ENCODE peak calls at places on chromosomes 12 and 14, in six cellular contexts. One of them, this sample, is unnamed.

GRCh38 chr12:121628536-121628935 is 2.2 kb downstream of the ORAI1 start:
- DNase-seq in ureter: no peak
- DNase-seq in M059J: no peak
- DNase-seq in T-helper 1 cell: no peak
- DNase-seq in T-helper 9 cell: no peak
- DNase-seq in MM.1S: no peak
- DNase-seq in this sample: no peak

GRCh38 chr12:55072093-55072492 is 52.3 kb downstream of the NEUROD4 start:
- DNase-seq in M059J: peak
- DNase-seq in T-helper 9 cell: peak
- DNase-seq in T-helper 1 cell: peak
- DNase-seq in ureter: no peak
- DNase-seq in MM.1S: peak
- DNase-seq in this sample: peak

GRCh38 chr14:104714066-104714465 is 10.0 kb upstream of the ADSS1 start:
- DNase-seq in T-helper 9 cell: no peak
- DNase-seq in T-helper 1 cell: no peak
- DNase-seq in ureter: no peak
- DNase-seq in MM.1S: no peak
- DNase-seq in M059J: no peak
- DNase-seq in this sample: no peak

GRCh38 chr12:75560167-75560566 is 48.8 kb upstream of the KRR1 start:
- DNase-seq in ureter: no peak
- DNase-seq in MM.1S: peak
- DNase-seq in T-helper 1 cell: no peak
- DNase-seq in T-helper 9 cell: no peak
- DNase-seq in M059J: peak
- DNase-seq in this sample: no peak

GRCh38 chr12:90908465-90908864 is 46.5 kb downstream of the CCER1 start:
- DNase-seq in M059J: peak
- DNase-seq in ureter: no peak
- DNase-seq in T-helper 9 cell: no peak
- DNase-seq in MM.1S: no peak
- DNase-seq in T-helper 1 cell: no peak
- DNase-seq in this sample: no peak

GRCh38 chr12:13592063-13592942 is 389.1 kb downstream of the GRIN2B start:
- DNase-seq in M059J: no peak
- DNase-seq in ureter: no peak
- DNase-seq in T-helper 9 cell: no peak
- DNase-seq in MM.1S: no peak
- DNase-seq in T-helper 1 cell: no peak
- DNase-seq in this sample: no peak

GRCh38 chr12:88684610-88685009 is 104.3 kb upstream of the KITLG start:
- DNase-seq in T-helper 9 cell: no peak
- DNase-seq in MM.1S: no peak
- DNase-seq in M059J: no peak
- DNase-seq in ureter: no peak
- DNase-seq in T-helper 1 cell: no peak
- DNase-seq in this sample: no peak

GRCh38 chr12:124993568-124994434 is at the start of gene BRI3BP:
- DNase-seq in ureter: peak
- DNase-seq in MM.1S: peak
- DNase-seq in M059J: peak
- DNase-seq in T-helper 1 cell: peak
- DNase-seq in T-helper 9 cell: peak
- DNase-seq in this sample: peak

GRCh38 chr12:48717252-48717695 is 767 bp upstream of the CCNT1 start:
- DNase-seq in MM.1S: peak
- DNase-seq in ureter: no peak
- DNase-seq in T-helper 1 cell: no peak
- DNase-seq in T-helper 9 cell: no peak
- DNase-seq in M059J: peak
- DNase-seq in this sample: no peak

GRCh38 chr12:96177013-96177412 is 17.2 kb upstream of the ELK3 start:
- DNase-seq in T-helper 9 cell: no peak
- DNase-seq in M059J: peak
- DNase-seq in ureter: no peak
- DNase-seq in MM.1S: no peak
- DNase-seq in T-helper 1 cell: no peak
- DNase-seq in this sample: no peak

GRCh38 chr14:57725399-57726077 is 140.4 kb downstream of the SLC35F4 start:
- DNase-seq in ureter: no peak
- DNase-seq in MM.1S: no peak
- DNase-seq in M059J: peak
- DNase-seq in T-helper 9 cell: no peak
- DNase-seq in T-helper 1 cell: no peak
- DNase-seq in this sample: no peak

GRCh38 chr12:71438670-71439361 is 782 bp upstream of the LGR5 start:
- DNase-seq in T-helper 9 cell: no peak
- DNase-seq in ureter: no peak
- DNase-seq in MM.1S: no peak
- DNase-seq in T-helper 1 cell: no peak
- DNase-seq in M059J: peak
- DNase-seq in this sample: no peak

GRCh38 chr12:47648056-47648579 is 57.7 kb downstream of the RPAP3 start:
- DNase-seq in MM.1S: no peak
- DNase-seq in T-helper 1 cell: no peak
- DNase-seq in T-helper 9 cell: no peak
- DNase-seq in ureter: no peak
- DNase-seq in M059J: no peak
- DNase-seq in this sample: no peak

GRCh38 chr12:42482086-42482819 is 107.3 kb downstream of the PRICKLE1 start:
- DNase-seq in ureter: no peak
- DNase-seq in M059J: no peak
- DNase-seq in T-helper 9 cell: no peak
- DNase-seq in MM.1S: no peak
- DNase-seq in T-helper 1 cell: no peak
- DNase-seq in this sample: peak

GRCh38 chr14:61438860-61439765 is 117.7 kb downstream of the PRKCH start:
- DNase-seq in MM.1S: no peak
- DNase-seq in M059J: peak
- DNase-seq in T-helper 1 cell: peak
- DNase-seq in T-helper 9 cell: peak
- DNase-seq in ureter: peak
- DNase-seq in this sample: peak

GRCh38 chr14:37230551-37231194 is 32.9 kb downstream of the MIPOL1 start:
- DNase-seq in T-helper 1 cell: no peak
- DNase-seq in M059J: peak
- DNase-seq in ureter: no peak
- DNase-seq in MM.1S: peak
- DNase-seq in T-helper 9 cell: no peak
- DNase-seq in this sample: no peak

GRCh38 chr14:75123991-75124390 is 2.9 kb downstream of the NEK9 start:
- DNase-seq in T-helper 1 cell: no peak
- DNase-seq in T-helper 9 cell: no peak
- DNase-seq in M059J: peak
- DNase-seq in ureter: no peak
- DNase-seq in MM.1S: no peak
- DNase-seq in this sample: peak

GRCh38 chr14:105414456-105415371 is 4.9 kb upstream of the MTA1 start:
- DNase-seq in T-helper 9 cell: peak
- DNase-seq in MM.1S: no peak
- DNase-seq in ureter: no peak
- DNase-seq in T-helper 1 cell: peak
- DNase-seq in M059J: peak
- DNase-seq in this sample: peak

GRCh38 chr14:36362648-36363047 is 42.2 kb upstream of the MBIP start:
- DNase-seq in MM.1S: no peak
- DNase-seq in ureter: no peak
- DNase-seq in M059J: no peak
- DNase-seq in T-helper 9 cell: no peak
- DNase-seq in T-helper 1 cell: no peak
- DNase-seq in this sample: no peak

GRCh38 chr12:80937391-80938238 is at the start of gene LIN7A:
- DNase-seq in M059J: peak
- DNase-seq in T-helper 9 cell: no peak
- DNase-seq in T-helper 1 cell: no peak
- DNase-seq in ureter: peak
- DNase-seq in MM.1S: no peak
- DNase-seq in this sample: peak

GRCh38 chr12:86729798-86730197 is 473.6 kb upstream of the MGAT4C start:
- DNase-seq in M059J: peak
- DNase-seq in MM.1S: no peak
- DNase-seq in T-helper 1 cell: no peak
- DNase-seq in T-helper 9 cell: no peak
- DNase-seq in ureter: no peak
- DNase-seq in this sample: no peak

GRCh38 chr12:110846615-110847566 is at the start of gene CCDC63:
- DNase-seq in MM.1S: peak
- DNase-seq in T-helper 1 cell: no peak
- DNase-seq in T-helper 9 cell: no peak
- DNase-seq in M059J: peak
- DNase-seq in ureter: peak
- DNase-seq in this sample: peak

GRCh38 chr12:79451988-79452387 is 238.8 kb downstream of the PAWR start:
- DNase-seq in MM.1S: no peak
- DNase-seq in T-helper 1 cell: no peak
- DNase-seq in T-helper 9 cell: no peak
- DNase-seq in M059J: peak
- DNase-seq in ureter: peak
- DNase-seq in this sample: no peak

GRCh38 chr14:58239259-58240210 is 5.1 kb upstream of the PSMA3 start:
- DNase-seq in M059J: peak
- DNase-seq in T-helper 9 cell: peak
- DNase-seq in MM.1S: peak
- DNase-seq in ureter: peak
- DNase-seq in T-helper 1 cell: peak
- DNase-seq in this sample: peak

GRCh38 chr14:49692895-49693737 is at the start of gene KLHDC1:
- DNase-seq in MM.1S: peak
- DNase-seq in T-helper 1 cell: peak
- DNase-seq in M059J: peak
- DNase-seq in T-helper 9 cell: peak
- DNase-seq in ureter: peak
- DNase-seq in this sample: peak

GRCh38 chr12:67991158-67991557 is 1.9 kb downstream of the IFNG-AS1 start:
- DNase-seq in T-helper 1 cell: peak
- DNase-seq in T-helper 9 cell: peak
- DNase-seq in ureter: no peak
- DNase-seq in MM.1S: peak
- DNase-seq in M059J: no peak
- DNase-seq in this sample: no peak

GRCh38 chr14:90060312-90060964 is 1.4 kb upstream of the KCNK13 start:
- DNase-seq in T-helper 1 cell: no peak
- DNase-seq in MM.1S: peak
- DNase-seq in T-helper 9 cell: no peak
- DNase-seq in M059J: peak
- DNase-seq in ureter: no peak
- DNase-seq in this sample: no peak

GRCh38 chr14:75917322-75918251 is 64.2 kb downstream of the TGFB3 start:
- DNase-seq in M059J: no peak
- DNase-seq in T-helper 1 cell: no peak
- DNase-seq in T-helper 9 cell: no peak
- DNase-seq in ureter: no peak
- DNase-seq in MM.1S: no peak
- DNase-seq in this sample: no peak

GRCh38 chr12:64042901-64043300 is 179.2 kb downstream of the KICS2 start:
- DNase-seq in T-helper 9 cell: no peak
- DNase-seq in T-helper 1 cell: no peak
- DNase-seq in M059J: no peak
- DNase-seq in ureter: no peak
- DNase-seq in MM.1S: no peak
- DNase-seq in this sample: no peak

GRCh38 chr12:45705404-45705803 is 24.1 kb upstream of the ARID2 start:
- DNase-seq in MM.1S: no peak
- DNase-seq in M059J: no peak
- DNase-seq in T-helper 1 cell: no peak
- DNase-seq in ureter: no peak
- DNase-seq in T-helper 9 cell: no peak
- DNase-seq in this sample: no peak

GRCh38 chr14:51468523-51468922 is 183.2 kb upstream of the FRMD6 start:
- DNase-seq in ureter: no peak
- DNase-seq in T-helper 9 cell: no peak
- DNase-seq in M059J: no peak
- DNase-seq in MM.1S: no peak
- DNase-seq in T-helper 1 cell: no peak
- DNase-seq in this sample: no peak

GRCh38 chr12:21823581-21823980 is 49.1 kb upstream of the KCNJ8 start:
- DNase-seq in MM.1S: no peak
- DNase-seq in T-helper 9 cell: no peak
- DNase-seq in ureter: no peak
- DNase-seq in T-helper 1 cell: no peak
- DNase-seq in M059J: peak
- DNase-seq in this sample: peak

GRCh38 chr14:66365388-66365787 is 120.8 kb upstream of the CCDC196 start:
- DNase-seq in MM.1S: no peak
- DNase-seq in T-helper 1 cell: no peak
- DNase-seq in ureter: no peak
- DNase-seq in T-helper 9 cell: no peak
- DNase-seq in M059J: no peak
- DNase-seq in this sample: no peak

GRCh38 chr14:90301122-90301521 is 30.6 kb downstream of the NRDE2 start:
- DNase-seq in M059J: no peak
- DNase-seq in T-helper 9 cell: no peak
- DNase-seq in MM.1S: no peak
- DNase-seq in ureter: no peak
- DNase-seq in T-helper 1 cell: no peak
- DNase-seq in this sample: no peak

GRCh38 chr14:101733211-101733610 is 28.3 kb upstream of the PPP2R5C start:
- DNase-seq in ureter: peak
- DNase-seq in M059J: peak
- DNase-seq in T-helper 1 cell: no peak
- DNase-seq in T-helper 9 cell: no peak
- DNase-seq in MM.1S: no peak
- DNase-seq in this sample: no peak

GRCh38 chr14:52852810-52853521 is 61.6 kb upstream of the GNPNAT1 start:
- DNase-seq in MM.1S: no peak
- DNase-seq in M059J: no peak
- DNase-seq in T-helper 9 cell: no peak
- DNase-seq in ureter: no peak
- DNase-seq in T-helper 1 cell: no peak
- DNase-seq in this sample: no peak